ENCODE peak calls at places on chromosomes 13 and 19, in seven cellular contexts. O is NT2/D1; Z is K562; W is thoracic aorta; R is upper lobe of right lung; X is CD4-positive, alpha-beta memory T cell; M is right lobe of liver. J is an unnamed sample. For H3K9me3, the result is how much of the 10 kb centered on the place peaks cover.

GRCh38 chr13:113465241-113465640 is 12.0 kb upstream of the ADPRHL1 start:
- DNase-seq in O (no peak), Z (no peak), W (no peak), R (no peak), X (no peak), M (no peak), J (no peak)

GRCh38 chr19:34120846-34121639 is 51.3 kb upstream of the LSM14A start:
- DNase-seq in O (no peak), Z (peak), W (no peak), R (no peak), X (no peak), M (no peak), J (peak)

GRCh38 chr19:38662508-38663155 is 15.2 kb downstream of the ACTN4 start:
- DNase-seq in O (no peak), Z (no peak), W (no peak), R (no peak), X (no peak), M (no peak), J (no peak)

GRCh38 chr19:50882188-50882587 is 8.9 kb downstream of the KLK2 start:
- DNase-seq in O (no peak), Z (no peak), W (no peak), R (no peak), X (no peak), M (no peak), J (no peak)

GRCh38 chr19:21915411-21915810 is 79.4 kb upstream of the ZNF43 start:
- DNase-seq in O (no peak), Z (no peak), W (no peak), R (no peak), X (no peak), M (no peak), J (no peak)

GRCh38 chr13:41457589-41458186 is 338 bp downstream of the RGCC start:
- DNase-seq in O (no peak), Z (peak), W (no peak), R (peak), X (peak), M (no peak), J (no peak)

GRCh38 chr19:4660181-4660791 is 9.9 kb downstream of the MYDGF start:
- DNase-seq in O (no peak), Z (peak), W (no peak), R (no peak), X (no peak), M (peak), J (no peak)

GRCh38 chr19:33259532-33259931 is 33.9 kb upstream of the SLC7A10 start:
- DNase-seq in O (no peak), Z (no peak), W (no peak), R (no peak), X (no peak), M (no peak), J (no peak)

GRCh38 chr19:29001922-29002247 is 211.1 kb downstream of the UQCRFS1 start:
- DNase-seq in O (no peak), Z (no peak), W (no peak), R (no peak), X (no peak), M (no peak), J (no peak)

GRCh38 chr13:109699628-109700071 is 86.7 kb downstream of the IRS2 start:
- DNase-seq in O (no peak), Z (no peak), W (no peak), R (no peak), X (no peak), M (no peak), J (no peak)

GRCh38 chr13:93249259-93249917 is 22.8 kb downstream of the GPC6 start:
- DNase-seq in O (no peak), Z (no peak), W (no peak), R (no peak), X (no peak), M (no peak), J (no peak)

GRCh38 chr19:5281588-5281987 is 59.0 kb downstream of the PTPRS start:
- DNase-seq in O (no peak), Z (no peak), W (no peak), R (no peak), X (no peak), M (no peak), J (no peak)

GRCh38 chr19:8155318-8155717 is 5.9 kb upstream of the FBN3 start:
- DNase-seq in O (no peak), Z (no peak), W (no peak), R (no peak), X (no peak), M (no peak), J (no peak)

GRCh38 chr13:94028234-94029145 is 451.0 kb downstream of the DCT start:
- DNase-seq in O (no peak), Z (no peak), W (no peak), R (no peak), X (no peak), M (no peak), J (no peak)

GRCh38 chr19:44686896-44687295 is 12.1 kb upstream of the CEACAM16 start:
- DNase-seq in O (no peak), Z (no peak), W (no peak), R (no peak), X (no peak), M (no peak), J (no peak)

GRCh38 chr13:25872871-25873607 is 178.8 kb downstream of the SHISA2 start:
- DNase-seq in O (no peak), Z (no peak), W (no peak), R (no peak), X (no peak), M (no peak), J (no peak)

GRCh38 chr19:16233836-16234551 is 36.3 kb downstream of the AP1M1 start:
- DNase-seq in O (no peak), Z (no peak), W (no peak), R (peak), X (no peak), M (no peak), J (no peak)

GRCh38 chr19:7815325-7815724 is 14.7 kb upstream of the EVI5L start:
- DNase-seq in O (no peak), Z (no peak), W (no peak), R (no peak), X (no peak), M (no peak), J (no peak)

GRCh38 chr13:37139356-37139755 is 33.9 kb upstream of the CSNK1A1L start:
- DNase-seq in O (no peak), Z (no peak), W (no peak), R (no peak), X (no peak), M (no peak), J (no peak)

GRCh38 chr19:14580623-14581237 is 2.2 kb upstream of the CLEC17A start:
- DNase-seq in O (no peak), Z (peak), W (no peak), R (no peak), X (no peak), M (no peak), J (no peak)

GRCh38 chr19:49749055-49749716 is 13.9 kb downstream of the TSKS start:
- DNase-seq in O (no peak), Z (peak), W (no peak), R (no peak), X (no peak), M (no peak), J (peak)

GRCh38 chr19:6095760-6096159 is 14.5 kb downstream of the RFX2 start:
- DNase-seq in O (no peak), Z (no peak), W (no peak), R (no peak), X (no peak), M (no peak), J (no peak)

GRCh38 chr13:92649140-92649813 is 577.3 kb upstream of the GPC6 start:
- DNase-seq in O (no peak), Z (no peak), W (no peak), R (no peak), X (no peak), M (no peak), J (no peak)

GRCh38 chr19:8702350-8702749 is 3.8 kb upstream of the ACTL9 start:
- DNase-seq in O (no peak), Z (no peak), W (no peak), R (no peak), X (peak), M (no peak), J (no peak)

GRCh38 chr13:75251188-75251587 is 230.8 kb downstream of the TBC1D4 start:
- DNase-seq in O (no peak), Z (no peak), W (no peak), R (no peak), X (no peak), M (no peak), J (no peak)

GRCh38 chr13:32940601-32941000 is 75.6 kb upstream of the KL start:
- DNase-seq in O (no peak), Z (no peak), W (no peak), R (no peak), X (no peak), M (no peak), J (no peak)

GRCh38 chr19:54804571-54804970 is 1.2 kb downstream of the KIR2DL4 start:
- DNase-seq in O (no peak), Z (no peak), W (no peak), R (no peak), X (no peak), M (no peak), J (no peak)
- H3K9me3 ChIP-seq in O (under half), Z (under half), W (under half), R (under half), X (under half), M (under half), J (under half)

GRCh38 chr19:23385404-23385803 is 9.9 kb downstream of the ZNF91 start:
- DNase-seq in O (no peak), Z (no peak), W (no peak), R (no peak), X (no peak), M (no peak), J (no peak)
- H3K9me3 ChIP-seq in O (under half), Z (under half), W (under half), R (under half), X (under half), M (under half), J (under half)

DNA sequence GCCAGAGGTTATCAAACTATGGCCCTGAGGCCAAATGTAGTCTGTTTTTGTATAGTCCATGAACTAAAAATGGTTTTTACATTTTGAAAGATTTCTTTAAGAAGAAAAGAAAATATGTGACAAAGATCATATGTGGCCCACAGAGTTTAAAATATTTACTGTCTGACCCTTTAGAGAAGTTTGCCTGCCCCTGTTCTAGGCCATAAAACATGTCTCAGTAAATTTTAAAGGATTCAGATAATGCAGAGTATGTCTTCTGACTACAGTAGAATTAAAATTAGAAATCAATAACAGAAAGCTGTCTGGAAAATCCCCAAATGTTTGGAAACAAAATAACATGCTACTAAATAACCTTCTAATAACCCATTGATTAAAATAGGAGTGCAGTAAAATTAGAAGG is 86.3 kb downstream of the KCNRG start:
- DNase-seq in O (no peak), Z (no peak), W (no peak), R (no peak), X (no peak), M (no peak), J (no peak)
- H3K9me3 ChIP-seq in O (under half), Z (under half), W (under half), R (under half), X (under half), M (under half), J (under half)

GRCh38 chr13:19070398-19070735 is 111.3 kb downstream of the TUBA3C start:
- DNase-seq in O (no peak), Z (no peak), W (no peak), R (no peak), X (no peak), M (no peak), J (no peak)
- H3K9me3 ChIP-seq in O (under half), Z (under half), W (under half), R (under half), X (under half), M (under half), J (under half)

GRCh38 chr19:30864460-30865215 is 484.6 kb downstream of the TSHZ3 start:
- DNase-seq in O (no peak), Z (no peak), W (no peak), R (no peak), X (no peak), M (no peak), J (no peak)
- H3K9me3 ChIP-seq in O (under half), Z (under half), W (under half), R (under half), X (under half), M (under half), J (under half)

GRCh38 chr13:112250788-112251445 is 125.2 kb upstream of the SPACA7 start:
- DNase-seq in O (no peak), Z (no peak), W (no peak), R (peak), X (no peak), M (no peak), J (no peak)
- H3K9me3 ChIP-seq in O (under half), Z (under half), W (under half), R (under half), X (under half), M (under half), J (under half)

DNA sequence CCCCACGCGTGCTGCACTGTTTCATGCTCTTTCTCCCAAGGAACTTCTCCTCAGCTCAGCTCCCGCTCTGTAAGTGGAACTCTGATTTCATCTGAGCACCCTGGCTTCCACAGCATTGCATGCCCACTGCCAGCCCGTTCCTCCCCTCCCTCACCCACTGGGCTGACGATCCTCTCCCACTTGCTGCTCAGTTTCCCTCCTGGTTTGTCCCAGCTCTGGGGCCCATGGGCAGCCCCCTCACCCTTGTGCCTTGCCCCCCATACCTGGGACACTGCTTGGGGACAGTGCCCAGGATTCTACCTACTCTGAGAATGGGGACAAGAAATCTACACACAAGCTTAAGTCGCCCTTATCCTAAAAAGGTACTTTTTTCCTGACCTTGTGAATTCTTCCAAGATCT is 115.9 kb upstream of the C1QTNF9B start:
- DNase-seq in O (no peak), Z (no peak), W (no peak), R (no peak), X (no peak), M (no peak), J (no peak)
- H3K9me3 ChIP-seq in O (under half), Z (under half), W (under half), R (under half), X (under half), M (under half), J (under half)